ENCODE peak calls at places on chromosomes 3 and 15, in five cellular contexts. N is esophagus muscularis mucosa, X is testis, F is H1, M is breast epithelium. K is an unnamed sample.

GRCh38 chr3:13110678-13111116 is 37.5 kb upstream of the IQSEC1 start:
- DNase-seq in M (peak), X (no peak), F (no peak), N (no peak), K (no peak)

GRCh38 chr3:134755821-134756220 is 39.2 kb upstream of the EPHB1 start:
- DNase-seq in N (peak), F (peak), M (no peak), X (no peak), K (no peak)

GRCh38 chr3:79515072-79515471 is 252.7 kb downstream of the ROBO1 start:
- DNase-seq in N (no peak), F (no peak), X (no peak), M (peak), K (no peak)

GRCh38 chr3:12679468-12679867 is 15.6 kb upstream of the RAF1 start:
- DNase-seq in X (no peak), N (no peak), F (no peak), M (no peak), K (no peak)

GRCh38 chr3:164452707-164453106 is 625.6 kb downstream of the SI start:
- DNase-seq in M (no peak), F (no peak), X (no peak), N (no peak), K (no peak)

GRCh38 chr15:90860942-90861675 is 7.3 kb upstream of the FURIN start:
- DNase-seq in M (no peak), X (no peak), F (no peak), N (no peak), K (no peak)

GRCh38 chr3:197801801-197802504 is 10.9 kb downstream of the LRCH3 start:
- DNase-seq in M (peak), X (no peak), N (no peak), F (no peak), K (no peak)

GRCh38 chr3:185280572-185281365 is 26.9 kb upstream of the EHHADH start:
- DNase-seq in F (no peak), N (no peak), M (no peak), X (no peak), K (no peak)

GRCh38 chr15:68316061-68316804 is 38.7 kb downstream of the FEM1B start:
- DNase-seq in F (peak), N (no peak), M (peak), X (no peak), K (no peak)

GRCh38 chr3:102454101-102454625 is 19.3 kb downstream of the ZPLD1 start:
- DNase-seq in N (no peak), M (no peak), F (no peak), X (no peak), K (no peak)

GRCh38 chr3:154818676-154819255 is 261.4 kb upstream of the MME start:
- DNase-seq in X (no peak), M (no peak), N (no peak), F (no peak), K (no peak)

GRCh38 chr15:95875141-95875643 is 455.3 kb upstream of the NR2F2 start:
- DNase-seq in M (peak), X (no peak), N (no peak), F (no peak), K (no peak)

GRCh38 chr3:165206454-165207266 is 10.5 kb upstream of the SLITRK3 start:
- DNase-seq in N (no peak), M (peak), F (peak), X (peak), K (no peak)

GRCh38 chr3:148727242-148727641 is 29.5 kb downstream of the AGTR1 start:
- DNase-seq in X (peak), M (peak), N (no peak), F (peak), K (no peak)

GRCh38 chr3:160840590-160840989 is 84.6 kb downstream of the PPM1L start:
- DNase-seq in F (no peak), M (no peak), X (no peak), N (no peak), K (no peak)
- TF ChIP-seq POLR2A in F (no peak), M (no peak), X (no peak), N (no peak), K (no peak)

GRCh38 chr3:73827658-73828313 is 203.0 kb upstream of the PDZRN3 start:
- DNase-seq in M (no peak), N (no peak), F (no peak), X (no peak), K (no peak)
- TF ChIP-seq POLR2A in M (no peak), N (no peak), F (no peak), X (no peak), K (no peak)

DNA sequence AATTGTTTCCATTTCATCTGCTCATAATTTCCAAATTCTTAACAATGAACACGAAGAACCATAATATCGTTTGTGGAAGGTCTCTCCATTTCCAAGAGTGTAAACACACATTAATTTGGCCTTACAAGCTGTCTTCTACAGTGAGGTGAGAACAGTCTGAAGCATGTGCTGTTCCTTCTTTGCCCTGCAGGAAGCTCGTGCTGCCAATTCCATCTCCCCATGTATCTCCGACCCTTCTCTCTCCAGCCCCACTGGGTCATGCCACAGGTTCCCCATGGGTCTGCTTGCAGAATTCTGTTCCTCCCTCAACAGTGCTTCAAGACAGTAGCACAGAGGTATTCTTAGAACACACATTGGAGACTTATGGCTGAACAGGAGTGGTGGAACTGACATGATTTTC is 70.5 kb downstream of the CHSY1 start:
- DNase-seq in F (no peak), X (no peak), M (no peak), N (no peak), K (no peak)
- TF ChIP-seq POLR2A in F (no peak), X (no peak), M (no peak), N (no peak), K (no peak)

DNA sequence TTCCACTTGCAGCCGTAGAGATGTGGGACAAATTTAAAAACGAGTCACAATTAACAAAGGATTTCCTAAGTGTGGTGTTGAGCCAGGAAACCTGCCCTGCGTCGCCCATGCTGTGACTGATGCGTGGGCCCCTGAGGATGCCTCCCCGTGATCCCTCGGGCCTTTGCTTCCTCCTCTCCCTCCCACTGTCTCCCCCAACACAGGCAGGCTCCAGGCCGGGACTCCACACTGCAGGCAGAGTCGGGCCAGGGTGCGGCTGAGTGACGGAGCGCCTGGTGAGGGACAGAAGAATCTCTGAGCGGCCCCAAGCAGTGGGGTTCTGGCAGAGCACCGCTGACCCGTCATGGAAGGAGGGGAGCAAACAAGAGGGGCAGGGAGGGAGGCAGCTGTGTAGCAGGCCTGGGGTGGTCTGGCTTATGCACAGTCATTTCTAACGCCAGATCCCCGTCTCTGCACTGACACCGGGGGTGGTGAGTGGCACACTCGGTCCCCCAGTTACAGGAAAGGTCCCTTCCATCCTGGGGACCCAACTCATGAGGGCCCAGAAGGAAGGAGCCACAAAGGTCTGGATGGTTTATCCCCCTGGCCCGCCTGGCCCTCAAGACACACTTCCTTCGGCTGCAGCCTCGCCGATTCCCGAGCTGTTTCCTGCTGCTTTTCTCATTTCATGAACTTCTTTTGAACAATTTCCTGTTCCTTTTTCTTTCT is 91.0 kb downstream of the XXYLT1 start:
- DNase-seq in M (no peak), N (no peak), X (no peak), F (no peak), K (no peak)
- TF ChIP-seq POLR2A in M (no peak), N (no peak), X (no peak), F (no peak), K (no peak)

GRCh38 chr15:63500265-63501250 is 3.8 kb upstream of the USP3 start:
- DNase-seq in N (no peak), F (no peak), X (no peak), M (no peak), K (no peak)

GRCh38 chr15:63499611-63500010 is 4.8 kb upstream of the USP3 start:
- DNase-seq in N (no peak), M (no peak), X (no peak), F (no peak), K (no peak)

GRCh38 chr15:63502137-63502801 is 2.1 kb upstream of the USP3 start:
- DNase-seq in M (peak), N (no peak), F (no peak), X (no peak), K (no peak)

GRCh38 chr15:63502843-63503738 is 1.3 kb upstream of the USP3 start:
- DNase-seq in M (peak), X (peak), F (peak), N (peak), K (no peak)

GRCh38 chr15:63501256-63502089 is 2.9 kb upstream of the USP3 start:
- DNase-seq in N (no peak), F (no peak), X (peak), M (peak), K (no peak)
- TF ChIP-seq POLR2A in N (no peak), F (no peak), X (no peak), M (no peak), K (no peak)

GRCh38 chr15:92121047-92121446 is 267.5 kb downstream of the SLCO3A1 start:
- DNase-seq in M (no peak), N (no peak), X (no peak), F (no peak), K (no peak)

GRCh38 chr15:92120082-92120481 is 266.6 kb downstream of the SLCO3A1 start:
- DNase-seq in X (no peak), F (no peak), M (no peak), N (no peak), K (no peak)

GRCh38 chr15:92123848-92124631 is 269.6 kb upstream of the ST8SIA2 start:
- DNase-seq in N (no peak), X (no peak), M (no peak), F (no peak), K (no peak)

GRCh38 chr15:92124669-92125068 is 269.0 kb upstream of the ST8SIA2 start:
- DNase-seq in X (no peak), N (no peak), M (no peak), F (no peak), K (no peak)

DNA sequence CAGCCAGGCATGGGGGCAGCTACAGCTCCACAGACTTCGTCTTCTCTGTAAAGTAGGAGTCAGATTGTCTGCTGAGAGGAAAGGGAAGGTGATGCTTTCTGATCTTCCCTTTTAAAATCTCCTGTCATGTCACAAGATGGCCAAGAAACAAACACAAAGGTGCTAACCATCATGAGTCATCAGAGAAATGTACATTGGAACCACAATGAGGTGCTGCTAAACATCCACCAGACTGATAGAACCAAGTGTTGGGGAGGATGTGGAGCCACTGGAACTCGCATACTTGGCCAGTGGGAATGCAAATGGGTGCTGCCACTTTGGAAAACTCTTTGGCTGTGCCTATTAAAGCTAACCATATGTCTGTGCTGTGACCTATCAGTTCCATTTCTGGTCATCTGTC is 268.8 kb downstream of the SLCO3A1 start:
- DNase-seq in M (no peak), N (no peak), X (no peak), F (no peak), K (no peak)
- TF ChIP-seq POLR2A in M (no peak), N (no peak), X (no peak), F (no peak), K (no peak)

K was measured in GM12892.